ENCODE peak calls at places on chromosomes 12 and 14, in eight cellular contexts. Y, G, B, W, M, Q, J and T are unnamed samples.
A peak's percentile ranks its signal among the peaks of the same experiment; 100 is the strongest.

GRCh38 chr12:94872671-94873367 is 130.7 kb downstream of the NDUFA12 start:
- DNase-seq in M (no peak), Y (no peak), J (no peak), W (peak; percentile 16), Q (no peak), B (peak; percentile 65), G (no peak), T (no peak)

GRCh38 chr12:112163471-112164325 is 38.3 kb downstream of the TRAFD1 start:
- DNase-seq in B (no peak), M (no peak), W (no peak), Y (no peak), G (no peak), J (no peak), Q (no peak), T (no peak)

GRCh38 chr12:57461904-57462306 is 2.3 kb downstream of the GLI1 start:
- DNase-seq in B (peak; percentile 68), J (no peak), M (no peak), Y (peak; percentile 26), G (peak; percentile 34), W (no peak), Q (peak; percentile 47), T (no peak)

GRCh38 chr12:32688786-32689185 is 9.7 kb downstream of the DNM1L start:
- DNase-seq in G (no peak), Y (no peak), M (no peak), W (no peak), Q (no peak), J (no peak), B (no peak), T (no peak)

GRCh38 chr14:35435177-35435576 is 30.6 kb upstream of the NFKBIA start:
- DNase-seq in Y (peak; percentile 56), Q (no peak), B (no peak), W (peak; percentile 43), G (no peak), J (no peak), M (no peak), T (no peak)

GRCh38 chr12:90000721-90001120 is 292.1 kb upstream of the ATP2B1 start:
- DNase-seq in M (no peak), W (no peak), Y (no peak), G (no peak), Q (no peak), J (no peak), B (no peak), T (no peak)

GRCh38 chr14:29529418-29529817 is 398.2 kb downstream of the PRKD1 start:
- DNase-seq in G (no peak), B (no peak), W (peak; percentile 18), J (peak; percentile 17), Q (peak; percentile 27), Y (peak; percentile 3), M (no peak), T (no peak)

GRCh38 chr12:28568083-28568482 is 377.8 kb downstream of the CCDC91 start:
- DNase-seq in Q (peak; percentile 86), G (no peak), M (peak; percentile 68), Y (peak; percentile 88), W (peak; percentile 98), J (no peak), B (no peak), T (no peak)

GRCh38 chr14:105173901-105174894 is 5.6 kb upstream of the JAG2 start:
- DNase-seq in Y (peak; percentile 82), G (no peak), Q (no peak), B (no peak), W (no peak), M (no peak), J (no peak), T (no peak)

GRCh38 chr12:52020539-52021336 is 14.0 kb downstream of the TAMALIN start:
- DNase-seq in W (peak; percentile 71), Y (peak; percentile 38), M (no peak), B (peak; percentile 76), Q (peak; percentile 66), J (peak; percentile 48), G (peak; percentile 79), T (no peak)

GRCh38 chr12:52211716-52212585 is 20.1 kb upstream of the KRT80 start:
- DNase-seq in Q (no peak), W (no peak), Y (no peak), G (no peak), M (no peak), J (no peak), B (no peak), T (no peak)

GRCh38 chr14:29814153-29815057 is 113.2 kb downstream of the PRKD1 start:
- DNase-seq in J (no peak), Y (no peak), M (no peak), W (no peak), G (no peak), B (no peak), Q (no peak), T (no peak)